ENCODE peak calls at places on chromosomes 16 and 17, in nine cellular contexts. Q is breast epithelium, J is Peyer's patch, G is uterus, E is Calu3, U is right lobe of liver, P is brain microvascular endothelial cell, F is neural crest cell, A is A549. O is an unnamed sample.

GRCh38 chr17:72665841-72666518 is 426.5 kb downstream of the SLC39A11 start:
- DNase-seq in F (no peak), G (no peak), A (no peak), Q (no peak), P (no peak), E (no peak), U (no peak), J (no peak), O (no peak)

GRCh38 chr17:79023886-79024771 is at the start of gene C1QTNF1:
- DNase-seq in A (peak), U (peak), G (peak), E (peak), P (no peak), J (peak), Q (peak), F (peak), O (no peak)

GRCh38 chr17:82353484-82353883 is 5.6 kb upstream of the TEX19 start:
- DNase-seq in U (no peak), Q (no peak), P (no peak), J (peak), F (no peak), G (no peak), A (no peak), E (no peak), O (no peak)

GRCh38 chr17:39582658-39583057 is 25.1 kb downstream of the NEUROD2 start:
- DNase-seq in E (no peak), G (no peak), P (no peak), A (no peak), F (no peak), J (no peak), U (no peak), Q (no peak), O (no peak)

GRCh38 chr17:80913928-80914821 is 77.5 kb upstream of the CHMP6 start:
- DNase-seq in E (no peak), G (peak), J (no peak), A (no peak), P (no peak), U (no peak), F (no peak), Q (no peak), O (no peak)

GRCh38 chr16:5918553-5919127 is 821.0 kb upstream of the EEF2KMT start:
- DNase-seq in P (no peak), F (no peak), E (peak), Q (no peak), J (no peak), U (no peak), G (no peak), A (no peak), O (no peak)

GRCh38 chr17:36459045-36459444 is 27.4 kb upstream of the ZNHIT3 start:
- DNase-seq in E (no peak), U (no peak), A (no peak), P (no peak), J (no peak), G (no peak), Q (no peak), F (no peak), O (no peak)

GRCh38 chr16:1299012-1299867 is 10.2 kb upstream of the UBE2I start:
- DNase-seq in J (no peak), Q (peak), G (no peak), A (no peak), E (peak), U (peak), F (no peak), P (no peak), O (no peak)

GRCh38 chr16:80023865-80024264 is 423.3 kb upstream of the MAF start:
- DNase-seq in J (no peak), A (peak), Q (no peak), P (peak), F (no peak), G (no peak), U (no peak), E (no peak), O (no peak)

GRCh38 chr17:66466933-66467367 is 164.5 kb downstream of the PRKCA start:
- DNase-seq in E (peak), P (peak), A (peak), F (no peak), J (no peak), Q (no peak), G (peak), U (no peak), O (no peak)

GRCh38 chr17:75778861-75779249 is 5.8 kb upstream of the UNK start:
- DNase-seq in U (no peak), J (no peak), E (peak), A (peak), G (no peak), F (no peak), Q (no peak), P (no peak), O (no peak)

GRCh38 chr16:71666928-71667707 is 41.1 kb downstream of the MARVELD3 start:
- DNase-seq in A (no peak), F (no peak), E (no peak), U (no peak), G (no peak), Q (no peak), P (no peak), J (no peak), O (no peak)

GRCh38 chr17:73773702-73774101 is 129.5 kb upstream of the SDK2 start:
- DNase-seq in E (no peak), A (no peak), P (no peak), G (no peak), U (no peak), Q (no peak), J (no peak), F (no peak), O (no peak)

GRCh38 chr17:65103896-65104295 is 33.3 kb upstream of the RGS9 start:
- DNase-seq in U (no peak), J (no peak), F (no peak), A (no peak), E (no peak), Q (no peak), G (no peak), P (no peak), O (no peak)

GRCh38 chr16:48347980-48348379 is 37.2 kb downstream of the SIAH1 start:
- DNase-seq in G (no peak), Q (no peak), P (no peak), J (no peak), U (no peak), F (no peak), E (no peak), A (no peak), O (no peak)

GRCh38 chr17:72185571-72185970 is 64.8 kb downstream of the SOX9 start:
- DNase-seq in F (no peak), E (no peak), J (no peak), Q (no peak), P (no peak), G (no peak), A (no peak), U (no peak), O (no peak)

GRCh38 chr17:36890398-36891190 is 46.7 kb upstream of the LHX1 start:
- DNase-seq in F (no peak), E (no peak), G (no peak), J (no peak), A (no peak), Q (no peak), P (no peak), U (no peak), O (no peak)

GRCh38 chr16:85234310-85235235 is 122.3 kb upstream of the CIBAR2 start:
- DNase-seq in P (peak), G (peak), A (peak), F (peak), Q (no peak), E (peak), U (peak), J (peak), O (peak)

GRCh38 chr17:21551081-21551881 is 141.0 kb upstream of the KCNJ18 start:
- DNase-seq in E (peak), Q (peak), G (peak), F (peak), P (peak), U (peak), J (peak), A (peak), O (peak)

GRCh38 chr17:39921323-39921722 is 2.9 kb upstream of the GSDMB start:
- DNase-seq in P (no peak), E (peak), Q (no peak), A (no peak), G (no peak), J (no peak), U (no peak), F (no peak), O (no peak)

GRCh38 chr17:10790491-10791401 is 13.2 kb downstream of the TMEM238L start:
- DNase-seq in P (no peak), Q (no peak), F (no peak), G (no peak), U (no peak), E (no peak), J (no peak), A (no peak), O (no peak)

GRCh38 chr17:81238490-81238814 is 403 bp downstream of the TEPSIN start:
- DNase-seq in E (no peak), J (no peak), F (no peak), G (no peak), P (no peak), U (no peak), Q (no peak), A (no peak), O (no peak)

GRCh38 chr16:76796431-76796830 is 394.6 kb upstream of the MON1B start:
- DNase-seq in Q (no peak), J (no peak), U (no peak), P (no peak), E (no peak), G (no peak), A (no peak), F (no peak), O (no peak)

GRCh38 chr16:50830698-50831097 is 88.8 kb downstream of the CYLD start:
- DNase-seq in J (no peak), E (no peak), Q (no peak), F (no peak), U (no peak), P (no peak), G (no peak), A (no peak), O (no peak)

GRCh38 chr16:87681990-87682570 is 79.8 kb downstream of the JPH3 start:
- DNase-seq in E (peak), A (peak), F (no peak), J (no peak), U (no peak), P (peak), Q (no peak), G (no peak), O (no peak)

GRCh38 chr16:77158293-77158692 is 32.7 kb upstream of the MON1B start:
- DNase-seq in U (no peak), Q (no peak), J (no peak), E (no peak), P (no peak), A (no peak), G (no peak), F (no peak), O (no peak)

GRCh38 chr16:89256651-89257254 is 39.2 kb downstream of the ZNF778 start:
- DNase-seq in U (peak), Q (no peak), E (peak), J (peak), P (peak), A (peak), G (no peak), F (no peak), O (no peak)

GRCh38 chr16:84847554-84848415 is 28.0 kb downstream of the CRISPLD2 start:
- DNase-seq in E (no peak), A (no peak), P (no peak), Q (no peak), F (no peak), G (no peak), U (no peak), J (no peak), O (no peak)

GRCh38 chr17:19874256-19874655 is 6.5 kb upstream of the ULK2 start:
- DNase-seq in Q (no peak), J (no peak), P (no peak), F (no peak), G (no peak), U (no peak), A (no peak), E (no peak), O (no peak)

GRCh38 chr17:42694524-42694923 is 12.2 kb downstream of the CNTNAP1 start:
- DNase-seq in P (no peak), E (no peak), Q (no peak), U (no peak), G (no peak), A (no peak), F (no peak), J (no peak), O (no peak)

GRCh38 chr16:72940886-72941285 is 107.0 kb downstream of the ZFHX3 start:
- DNase-seq in A (no peak), U (no peak), G (no peak), F (no peak), J (no peak), Q (no peak), E (no peak), P (no peak), O (no peak)

GRCh38 chr16:734208-734980 is 6.4 kb downstream of the CIAO3 start:
- DNase-seq in Q (no peak), E (no peak), U (no peak), P (no peak), A (no peak), J (no peak), F (no peak), G (no peak), O (no peak)

GRCh38 chr16:66653581-66654350 is 42.8 kb downstream of the CMTM4 start:
- DNase-seq in G (no peak), F (no peak), A (no peak), Q (no peak), U (no peak), E (no peak), J (no peak), P (no peak), O (no peak)

GRCh38 chr17:74213897-74214386 is 571 bp downstream of the TTYH2 start:
- DNase-seq in J (no peak), F (no peak), Q (no peak), E (no peak), A (no peak), U (peak), P (no peak), G (peak), O (no peak)

GRCh38 chr17:17435323-17435722 is 41.5 kb upstream of the MED9 start:
- DNase-seq in G (no peak), U (no peak), A (peak), J (no peak), Q (no peak), E (no peak), P (peak), F (no peak), O (no peak)

GRCh38 chr17:44400226-44400847 is 10.9 kb upstream of the ITGA2B start:
- DNase-seq in G (no peak), Q (no peak), E (peak), J (no peak), P (peak), U (no peak), F (no peak), A (peak), O (no peak)

GRCh38 chr16:4700380-4700996 is 7.1 kb downstream of the NUDT16L1 start:
- DNase-seq in J (no peak), P (no peak), F (no peak), G (no peak), A (no peak), E (no peak), U (no peak), Q (no peak), O (no peak)

GRCh38 chr17:17156107-17156506 is 50.0 kb downstream of the PLD6 start:
- DNase-seq in F (no peak), E (no peak), J (no peak), G (no peak), P (peak), Q (no peak), U (no peak), A (no peak), O (no peak)

GRCh38 chr16:58644765-58645487 is 15.3 kb upstream of the CNOT1 start:
- DNase-seq in E (peak), U (no peak), P (no peak), Q (no peak), J (no peak), F (no peak), A (no peak), G (no peak), O (no peak)
- TF ChIP-seq CTCF in E (no peak), U (no peak), P (no peak), Q (no peak), J (no peak), F (no peak), A (no peak), G (no peak), O (no peak)

DNA sequence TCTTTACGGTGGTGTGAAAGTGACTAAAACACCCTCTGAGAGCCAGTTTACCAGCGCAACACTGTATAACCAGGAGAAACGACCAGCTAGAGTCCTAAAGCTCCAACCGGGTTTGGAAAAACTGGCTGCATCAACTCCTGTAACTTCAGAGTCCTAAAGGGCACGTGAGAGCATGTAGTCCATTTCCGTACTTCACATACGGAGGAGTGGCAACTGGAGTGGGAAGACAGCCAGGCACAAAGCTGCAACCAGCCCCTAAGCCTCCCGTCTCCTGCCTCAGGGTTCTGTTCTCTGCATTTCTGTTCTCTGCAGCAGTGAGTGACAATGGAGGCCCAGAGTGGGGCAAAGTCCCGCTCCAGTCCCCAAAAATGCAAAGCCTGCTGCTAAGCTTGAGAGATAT is 19.2 kb downstream of the TEKT1 start:
- DNase-seq in J (no peak), F (no peak), Q (no peak), U (no peak), P (no peak), G (no peak), A (no peak), E (no peak), O (no peak)
- TF ChIP-seq CTCF in J (no peak), F (no peak), Q (no peak), U (no peak), P (no peak), G (no peak), A (no peak), E (no peak), O (no peak)

DNA sequence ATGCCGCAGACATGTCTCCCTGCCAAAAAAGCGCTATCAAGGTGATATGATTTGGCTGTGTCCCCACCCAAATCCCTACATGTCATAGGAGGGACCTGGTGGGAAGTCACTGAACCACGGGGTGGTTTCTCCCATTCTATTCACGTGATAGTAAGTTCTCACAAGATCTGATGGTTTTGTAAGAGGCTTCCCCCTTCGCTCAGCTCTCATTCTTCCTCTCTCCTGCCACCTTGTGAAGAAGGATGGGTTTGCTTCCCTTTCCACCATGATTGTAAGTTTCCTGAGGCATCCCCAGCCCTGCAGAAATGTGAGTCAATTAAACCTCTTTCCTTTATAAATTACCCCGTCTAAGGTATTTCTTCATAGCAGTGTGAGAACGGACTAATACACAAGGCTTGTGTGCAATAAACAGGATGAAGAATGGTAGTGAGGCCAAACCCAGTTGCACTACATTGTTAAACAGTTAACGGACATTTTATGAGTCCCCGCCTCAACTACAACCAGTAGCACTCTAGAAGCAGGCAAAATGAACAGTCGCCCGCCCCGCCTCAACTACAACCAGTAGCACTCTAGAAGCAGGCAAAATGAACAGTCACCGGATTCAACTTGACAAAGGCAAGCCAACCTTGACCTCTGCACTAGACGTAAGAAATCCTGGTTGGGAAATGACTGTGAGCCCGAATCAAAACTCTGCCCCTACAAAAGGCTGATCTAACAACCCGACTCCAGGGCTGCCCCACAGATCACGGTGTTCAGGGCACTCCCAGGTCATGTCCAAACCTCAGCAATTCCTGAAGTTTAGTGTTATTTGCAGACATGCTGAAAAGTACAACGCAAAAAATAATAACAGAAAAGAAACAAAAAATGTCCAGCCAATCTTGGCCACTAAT is 26.3 kb downstream of the VPS53 start:
- DNase-seq in F (no peak), A (no peak), P (peak), E (no peak), Q (no peak), U (no peak), G (no peak), J (no peak), O (no peak)
- TF ChIP-seq CTCF in F (peak), A (peak), P (peak), E (no peak), Q (no peak), U (peak), G (no peak), J (peak), O (peak)

GRCh38 chr17:77890771-77891170 is 67.7 kb upstream of the TNRC6C start:
- DNase-seq in U (no peak), A (no peak), F (no peak), G (no peak), E (no peak), P (no peak), J (peak), Q (no peak), O (no peak)

GRCh38 chr17:77888242-77889134 is 70.0 kb upstream of the TNRC6C start:
- DNase-seq in G (no peak), F (no peak), E (no peak), P (no peak), Q (no peak), U (peak), J (peak), A (no peak), O (no peak)

GRCh38 chr17:77887464-77888241 is 70.8 kb upstream of the TNRC6C start:
- DNase-seq in P (peak), J (peak), E (peak), G (peak), F (no peak), U (peak), Q (peak), A (peak), O (no peak)

GRCh38 chr17:77889866-77890760 is 68.4 kb upstream of the TNRC6C start:
- DNase-seq in Q (no peak), J (peak), E (no peak), G (no peak), A (no peak), P (no peak), U (peak), F (no peak), O (no peak)

GRCh38 chr17:77889135-77889505 is 69.4 kb upstream of the TNRC6C start:
- DNase-seq in Q (no peak), P (no peak), F (no peak), G (no peak), J (peak), E (no peak), A (no peak), U (no peak), O (no peak)
- TF ChIP-seq CTCF in Q (no peak), P (no peak), F (no peak), G (no peak), J (no peak), E (no peak), A (no peak), U (no peak), O (no peak)

DNA sequence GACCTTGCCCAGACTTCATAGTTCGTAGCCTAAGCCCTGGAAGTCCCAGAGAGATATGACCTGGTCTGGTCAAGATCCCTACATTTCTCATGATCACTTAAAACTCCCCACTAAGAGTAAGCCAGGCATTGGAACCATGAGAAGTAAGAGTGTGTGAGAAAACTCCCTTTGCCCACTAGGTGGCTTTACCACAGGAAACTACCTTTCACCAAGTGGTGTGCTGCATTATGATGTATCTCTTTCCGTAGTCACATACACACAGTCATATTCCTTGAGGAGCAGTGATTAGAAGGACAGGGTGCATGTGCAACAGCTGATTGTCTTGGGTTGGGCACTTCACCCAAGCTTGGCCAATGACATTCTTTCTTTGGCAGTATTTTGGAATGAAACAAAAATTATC is 639.3 kb downstream of the KCNJ2 start:
- DNase-seq in A (peak), E (peak), J (no peak), F (no peak), G (no peak), Q (no peak), P (no peak), U (no peak), O (no peak)
- TF ChIP-seq CTCF in A (no peak), E (peak), J (peak), F (peak), G (no peak), Q (no peak), P (peak), U (peak), O (peak)

DNA sequence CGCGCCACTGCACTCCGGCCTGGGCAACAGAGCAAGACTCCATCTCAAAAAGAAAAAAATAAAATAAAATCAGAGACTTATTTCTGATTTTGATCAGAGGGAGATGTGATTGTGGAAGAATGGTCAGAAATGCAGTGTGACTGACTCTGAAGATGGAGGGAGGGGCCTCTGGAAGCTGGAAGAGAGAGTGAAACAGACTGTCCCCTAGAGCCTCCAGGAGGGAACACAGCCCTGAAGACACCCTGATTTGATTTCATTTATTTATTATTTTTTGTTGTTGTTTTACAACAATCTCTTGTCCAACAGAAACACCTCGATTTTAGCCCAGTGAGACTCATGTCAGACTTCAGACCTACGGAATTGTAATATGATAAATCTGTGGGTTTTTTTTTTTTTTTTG is 26.1 kb downstream of the BCL7C start:
- DNase-seq in G (no peak), F (no peak), E (no peak), P (no peak), J (no peak), A (peak), Q (no peak), U (no peak), O (no peak)
- TF ChIP-seq CTCF in G (no peak), F (peak), E (no peak), P (peak), J (no peak), A (no peak), Q (no peak), U (no peak), O (no peak)